ENCODE peak calls at places on chromosomes 1 and 21, in six cellular contexts. R is fibroblast of mammary gland, K is mammary epithelial cell, Y is transverse colon, W is left lung, G is GM12864. N is an unnamed sample.

GRCh38 chr1:15884477-15884876 is 37.0 kb downstream of the SPEN start:
- DNase-seq in R (no peak), Y (no peak), G (no peak), W (no peak), K (no peak), N (no peak)

GRCh38 chr21:41369915-41370839 is 8.3 kb downstream of the MX2 start:
- DNase-seq in Y (no peak), K (no peak), R (no peak), W (no peak), G (no peak), N (no peak)

GRCh38 chr1:14567056-14567455 is 31.4 kb upstream of the KAZN start:
- DNase-seq in Y (no peak), K (peak), G (no peak), W (no peak), R (no peak), N (no peak)

GRCh38 chr1:221435510-221435909 is 306.4 kb downstream of the DUSP10 start:
- DNase-seq in K (peak), Y (no peak), W (no peak), R (peak), G (no peak), N (peak)

GRCh38 chr1:203217139-203217621 is 12.3 kb downstream of the CHIT1 start:
- DNase-seq in G (no peak), W (no peak), R (no peak), K (no peak), Y (no peak), N (no peak)

GRCh38 chr1:23651069-23651808 is 40.4 kb upstream of the RPL11 start:
- DNase-seq in Y (no peak), W (no peak), K (peak), G (no peak), R (peak), N (peak)

GRCh38 chr1:54490361-54491248 is 57.4 kb upstream of the ACOT11 start:
- DNase-seq in G (no peak), K (no peak), W (no peak), R (no peak), Y (peak), N (no peak)

GRCh38 chr1:7570311-7570710 is 200.8 kb upstream of the VAMP3 start:
- DNase-seq in K (peak), W (peak), G (no peak), R (no peak), Y (peak), N (no peak)

GRCh38 chr1:78279051-78279450 is 211.7 kb upstream of the PTGFR start:
- DNase-seq in K (peak), W (no peak), Y (no peak), R (peak), G (no peak), N (peak)

GRCh38 chr1:78840447-78841251 is 165.9 kb downstream of the ADGRL4 start:
- DNase-seq in R (peak), Y (no peak), W (no peak), K (peak), G (no peak), N (peak)

GRCh38 chr1:66769512-66770229 is 17.4 kb downstream of the DYNLT5 start:
- DNase-seq in K (no peak), R (no peak), G (no peak), W (no peak), Y (no peak), N (no peak)

GRCh38 chr21:19922122-19922521 is 1076.1 kb upstream of the NCAM2 start:
- DNase-seq in G (no peak), W (no peak), Y (no peak), K (no peak), R (no peak), N (no peak)
- TF ChIP-seq CTCF in G (no peak), W (no peak), Y (no peak), K (no peak), R (no peak), N (no peak)

GRCh38 chr1:34164510-34165381 is at the start of gene CSMD2:
- DNase-seq in K (peak), R (peak), Y (no peak), W (no peak), G (no peak), N (peak)
- H3K4me3 ChIP-seq in K (no peak), R (peak), Y (no peak), W (peak), G (no peak), N (peak)

GRCh38 chr1:10387611-10388386 is 11.1 kb upstream of the PGD start:
- DNase-seq in K (peak), R (peak), G (no peak), Y (no peak), W (no peak), N (peak)
- TF ChIP-seq CTCF in K (no peak), R (peak), G (no peak), Y (no peak), W (no peak), N (peak)

DNA sequence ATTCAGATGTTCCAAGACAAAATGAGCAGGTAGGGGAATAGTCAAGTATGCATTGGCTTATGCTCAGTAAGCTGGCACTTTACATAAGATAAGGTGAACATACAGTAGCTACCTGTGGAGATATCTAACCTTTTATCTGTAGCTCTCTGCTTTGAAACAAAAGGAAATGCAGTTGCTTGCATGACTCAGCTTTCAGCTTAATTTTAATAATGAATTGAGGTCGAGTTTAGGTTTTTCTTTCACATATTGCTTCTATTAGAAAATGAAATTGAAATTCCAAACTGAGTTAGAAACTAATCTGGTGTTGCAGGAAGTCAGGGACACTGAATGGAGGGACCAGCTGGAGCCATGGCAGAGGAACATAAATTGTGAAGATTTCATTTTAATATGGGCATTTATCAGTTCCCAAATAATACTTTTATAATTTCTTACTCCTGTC is 8.3 kb downstream of the FRRS1 start:
- DNase-seq in G (no peak), W (no peak), R (peak), Y (no peak), K (peak), N (no peak)
- H3K4me3 ChIP-seq in G (peak), W (no peak), R (no peak), Y (no peak), K (no peak), N (no peak)

DNA sequence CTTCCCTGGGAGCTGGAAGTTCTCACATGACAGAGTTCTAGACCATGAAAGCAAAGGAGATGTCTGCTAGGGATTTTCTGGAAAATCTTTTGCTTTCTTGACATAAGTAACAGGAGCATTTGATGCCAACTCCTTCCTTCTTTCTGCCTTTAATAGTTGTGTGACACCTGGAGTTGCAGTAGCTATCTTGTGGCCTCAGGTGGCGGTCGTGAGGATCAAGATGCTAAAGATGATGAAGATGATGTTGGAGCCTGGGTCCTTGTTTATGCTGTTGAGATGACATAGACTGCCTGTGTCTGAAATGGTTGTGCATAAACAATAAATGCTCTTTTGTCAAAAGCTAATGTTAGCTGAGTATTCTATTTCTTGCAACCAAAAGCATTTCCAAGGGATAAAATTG is 32.7 kb upstream of the KIRREL1 start:
- DNase-seq in R (no peak), Y (no peak), K (no peak), G (no peak), W (no peak), N (no peak)
- TF ChIP-seq CTCF in R (no peak), Y (no peak), K (no peak), G (peak), W (no peak), N (no peak)

GRCh38 chr1:116663821-116664220 is 3.7 kb downstream of the IGSF3 start:
- DNase-seq in W (no peak), K (no peak), G (no peak), Y (no peak), R (no peak), N (no peak)
- H3K4me3 ChIP-seq in W (no peak), K (no peak), G (no peak), Y (no peak), R (no peak), N (no peak)

N was measured in fibroblast of villous mesenchyme.